ENCODE peak calls at places on chromosome 21, in four cellular contexts. R is pancreas, I is transverse colon, Z is cardiac muscle cell. P is an unnamed sample.

GRCh38 chr21:36209626-36210171 is 53.1 kb downstream of the DOP1B start:
- DNase-seq in R (no peak), Z (peak; percentile 55), I (peak; percentile 67), P (no peak)

GRCh38 chr21:16070207-16070651 is 340.4 kb downstream of the USP25 start:
- DNase-seq in I (no peak), Z (no peak), R (no peak), P (no peak)

GRCh38 chr21:29332461-29333354 is 34.0 kb downstream of the BACH1 start:
- DNase-seq in R (no peak), Z (peak; percentile 57), I (no peak), P (no peak)

GRCh38 chr21:38869946-38870345 is 64.2 kb downstream of the ETS2 start:
- DNase-seq in Z (peak; percentile 8), R (no peak), I (no peak), P (no peak)

GRCh38 chr21:29145354-29145782 is 14.9 kb downstream of the MAP3K7CL start:
- DNase-seq in R (no peak), I (no peak), Z (peak; percentile 89), P (no peak)

GRCh38 chr21:32325706-32326105 is 27.1 kb downstream of the MRAP start:
- DNase-seq in I (no peak), R (no peak), Z (no peak), P (no peak)

GRCh38 chr21:42474982-42475381 is 21.0 kb downstream of the RSPH1 start:
- DNase-seq in I (peak; percentile 6), R (no peak), Z (no peak), P (no peak)

GRCh38 chr21:37877888-37878684 is 38.2 kb downstream of the KCNJ6 start:
- DNase-seq in I (no peak), Z (no peak), R (no peak), P (no peak)

GRCh38 chr21:34812510-34813265 is 143.9 kb downstream of the CLIC6 start:
- DNase-seq in I (no peak), Z (peak; percentile 58), R (no peak), P (no peak)

GRCh38 chr21:42835611-42836401 is 43.5 kb downstream of the WDR4 start:
- DNase-seq in R (no peak), Z (no peak), I (no peak), P (no peak)

GRCh38 chr21:42784896-42785451 is 94.4 kb downstream of the WDR4 start:
- DNase-seq in I (no peak), R (no peak), Z (no peak), P (no peak)

GRCh38 chr21:41953831-41954653 is at the start of gene C2CD2:
- DNase-seq in R (peak; percentile 84), I (peak; percentile 65), Z (peak; percentile 85), P (no peak)

GRCh38 chr21:25464275-25464674 is 143.0 kb downstream of the MRPL39 start:
- DNase-seq in Z (no peak), I (no peak), R (no peak), P (peak; percentile 63)

GRCh38 chr21:45192332-45192731 is 95.4 kb downstream of the POFUT2 start:
- DNase-seq in R (no peak), Z (no peak), I (no peak), P (no peak)
- TF ChIP-seq CTCF in R (no peak), Z (no peak), I (no peak), P (peak; percentile 12)

GRCh38 chr21:46099476-46099875 is 1.6 kb downstream of the COL6A2 start:
- DNase-seq in R (peak; percentile 53), I (peak; percentile 45), Z (peak; percentile 50), P (no peak)
- H3K4me3 ChIP-seq in R (no peak overlapping the region), I (peak overlapping the region; percentile 35), Z (no peak overlapping the region), P (no peak overlapping the region)

DNA sequence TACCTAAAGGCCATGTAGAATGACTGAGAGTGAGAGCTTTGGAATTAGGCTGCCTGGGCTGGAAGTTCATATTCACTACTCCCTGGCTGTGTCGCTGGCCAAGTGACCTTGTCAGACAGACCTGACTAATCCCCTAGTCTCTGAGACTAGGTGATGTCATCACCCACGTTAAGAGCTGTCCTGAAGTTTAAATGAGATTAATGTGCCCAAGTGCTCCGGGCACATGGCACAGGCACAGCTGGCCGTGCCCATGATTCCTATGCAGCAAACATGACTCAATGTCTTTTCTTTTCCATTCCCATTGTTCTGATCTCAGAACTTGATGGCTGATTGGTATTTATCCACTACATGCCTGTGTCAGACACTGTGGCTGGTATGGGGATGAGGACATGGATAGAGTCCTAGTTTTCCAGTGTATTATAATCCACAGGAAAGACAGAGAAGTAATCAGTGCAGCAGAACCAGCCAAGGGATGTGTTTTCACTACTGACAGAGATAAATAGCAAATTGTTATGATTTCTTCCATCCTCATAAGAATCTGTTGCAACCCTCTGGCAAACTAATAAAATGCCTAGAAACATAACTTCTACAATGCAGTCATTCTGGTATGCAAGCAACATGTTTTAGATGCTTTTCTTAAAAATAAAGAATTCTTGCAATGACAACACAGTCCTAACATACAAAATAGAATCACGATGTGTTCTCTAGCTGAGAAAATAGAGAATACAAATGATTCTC is 180.9 kb downstream of the PCP4 start:
- DNase-seq in Z (no peak), R (no peak), I (no peak), P (no peak)
- TF ChIP-seq CTCF in Z (no peak), R (no peak), I (no peak), P (no peak)

DNA sequence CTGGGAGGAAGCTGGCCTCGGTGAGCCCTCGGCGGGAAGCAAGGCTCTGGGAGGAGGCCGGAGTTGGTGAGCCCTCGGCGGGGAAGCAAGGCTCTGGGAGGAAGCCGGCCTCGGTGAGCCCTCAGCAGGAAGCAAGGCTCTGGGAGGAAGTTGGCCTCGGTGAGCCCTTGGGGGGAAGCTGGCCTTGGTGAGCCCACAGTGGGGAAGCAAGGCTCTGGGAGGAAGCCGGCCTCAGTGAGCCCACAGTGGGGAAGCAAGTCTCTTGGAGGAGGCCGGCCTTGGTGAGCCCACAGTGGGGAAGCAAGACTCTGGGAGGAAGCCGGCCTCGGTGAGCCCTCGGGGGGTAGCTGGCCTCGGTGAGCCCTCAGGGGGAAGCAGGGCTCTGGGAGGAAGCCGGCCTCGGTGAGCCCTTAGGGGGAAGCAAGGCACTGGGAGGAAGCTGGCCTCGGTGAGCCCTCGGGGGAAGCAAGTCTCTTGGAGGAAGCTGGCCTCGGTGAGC is 36.0 kb downstream of the KRTAP10-1 start:
- DNase-seq in Z (no peak), I (no peak), R (peak; percentile 44), P (no peak)
- H3K4me3 ChIP-seq in Z (no peak overlapping the region), I (no peak overlapping the region), R (no peak overlapping the region), P (no peak overlapping the region)

P was measured in retinal pigment epithelial cell.